ENCODE peak calls at places on chromosomes 5 and 9, in eight cellular contexts. C, A, Y, F, S, B, Q and N are unnamed samples. For H3K36me3 and H3K9me3, the result is how much of the 10 kb centered on the place peaks cover.

GRCh38 chr5:28014779-28015178 is 976.4 kb upstream of the CDH9 start:
- DNase-seq in B (no peak), C (no peak), F (no peak), S (no peak), A (peak), Y (no peak), Q (no peak), N (no peak)

GRCh38 chr5:154972476-154973080 is 31.7 kb downstream of the MRPL22 start:
- DNase-seq in C (no peak), F (no peak), B (peak), S (peak), Q (no peak), Y (no peak), A (peak), N (no peak)

GRCh38 chr5:4198461-4198860 is 602.8 kb downstream of the IRX1 start:
- DNase-seq in F (no peak), S (no peak), A (no peak), Q (no peak), C (no peak), B (no peak), Y (no peak), N (no peak)

GRCh38 chr5:153658151-153658550 is 167.7 kb downstream of the GRIA1 start:
- DNase-seq in S (no peak), C (no peak), Y (no peak), Q (no peak), A (no peak), B (no peak), F (no peak), N (no peak)

GRCh38 chr9:16540996-16541668 is 329.3 kb downstream of the BNC2 start:
- DNase-seq in B (no peak), A (no peak), C (no peak), Y (no peak), S (no peak), F (no peak), Q (no peak), N (no peak)

GRCh38 chr5:68167195-68167651 is 48.3 kb upstream of the PIK3R1 start:
- DNase-seq in A (no peak), Q (no peak), F (no peak), B (no peak), C (no peak), Y (no peak), S (no peak), N (no peak)

GRCh38 chr5:179699640-179700298 is 1.0 kb downstream of the CANX start:
- DNase-seq in F (peak), A (peak), Q (no peak), Y (peak), B (no peak), S (peak), C (no peak), N (no peak)

GRCh38 chr5:164504141-164504772 is 998.8 kb downstream of the MAT2B start:
- DNase-seq in C (no peak), S (peak), Y (no peak), F (peak), A (peak), Q (no peak), B (no peak), N (no peak)

GRCh38 chr5:131328536-131329186 is 64.8 kb downstream of the CDC42SE2 start:
- DNase-seq in A (no peak), Q (no peak), F (no peak), S (no peak), B (no peak), Y (no peak), C (no peak), N (no peak)

GRCh38 chr9:132046456-132046855 is 33.2 kb downstream of the MED27 start:
- DNase-seq in C (no peak), B (no peak), Q (no peak), F (no peak), S (no peak), A (no peak), Y (no peak), N (no peak)

GRCh38 chr9:132833451-132834130 is 44.5 kb downstream of the AK8 start:
- DNase-seq in S (no peak), A (no peak), B (no peak), Y (peak), Q (no peak), F (no peak), C (peak), N (no peak)

GRCh38 chr5:154783774-154784460 is 28.7 kb downstream of the LARP1 start:
- DNase-seq in B (peak), S (no peak), Q (no peak), C (no peak), Y (no peak), F (no peak), A (no peak), N (no peak)

GRCh38 chr9:37944266-37944650 is 40.3 kb upstream of the SLC25A51 start:
- DNase-seq in Q (no peak), Y (no peak), B (no peak), S (no peak), C (no peak), A (no peak), F (no peak), N (no peak)

GRCh38 chr5:35785601-35786085 is 71.0 kb upstream of the IL7R start:
- DNase-seq in C (no peak), Y (no peak), S (no peak), F (no peak), A (no peak), B (no peak), Q (peak), N (no peak)

GRCh38 chr9:33734911-33735310 is 60.5 kb upstream of the PRSS3 start:
- DNase-seq in Q (no peak), F (peak), A (no peak), B (no peak), S (no peak), Y (no peak), C (no peak), N (no peak)

GRCh38 chr5:112419050-112419595 is at the start of gene EPB41L4A:
- DNase-seq in C (peak), S (no peak), Y (peak), A (no peak), Q (no peak), B (peak), F (peak), N (no peak)

GRCh38 chr9:6187272-6187671 is 28.3 kb upstream of the IL33 start:
- DNase-seq in A (no peak), C (no peak), B (no peak), S (no peak), F (no peak), Y (no peak), Q (no peak), N (no peak)

GRCh38 chr5:55308254-55308836 is 556 bp downstream of the MTREX start:
- DNase-seq in B (no peak), S (no peak), F (peak), A (peak), Q (no peak), Y (no peak), C (no peak), N (no peak)

GRCh38 chr5:90099099-90099498 is 310.5 kb downstream of the CETN3 start:
- DNase-seq in S (no peak), Y (no peak), C (no peak), Q (no peak), B (no peak), F (no peak), A (no peak), N (no peak)

GRCh38 chr9:128099932-128100491 is 27.5 kb downstream of the PTGES2 start:
- DNase-seq in Y (no peak), C (no peak), A (no peak), S (no peak), F (no peak), B (peak), Q (no peak), N (no peak)

GRCh38 chr9:4497855-4498254 is 7.6 kb downstream of the SLC1A1 start:
- DNase-seq in Q (no peak), C (no peak), Y (no peak), S (no peak), B (no peak), F (no peak), A (no peak), N (no peak)

GRCh38 chr5:132253452-132254320 is 3.8 kb upstream of the PDLIM4 start:
- DNase-seq in F (peak), Q (no peak), A (no peak), B (no peak), C (no peak), Y (peak), S (no peak), N (no peak)

GRCh38 chr5:112142769-112143270 is 276.3 kb downstream of the EPB41L4A start:
- DNase-seq in S (no peak), Q (peak), Y (peak), C (no peak), B (peak), A (no peak), F (no peak), N (no peak)

GRCh38 chr9:136501686-136502085 is 18.8 kb upstream of the SEC16A start:
- DNase-seq in Y (no peak), Q (no peak), B (no peak), C (no peak), A (no peak), F (no peak), S (no peak), N (no peak)

GRCh38 chr9:126058631-126059030 is 268.0 kb upstream of the MVB12B start:
- DNase-seq in B (no peak), F (no peak), C (no peak), Y (peak), S (no peak), A (no peak), Q (peak), N (no peak)

GRCh38 chr5:139699352-139699751 is 51.2 kb downstream of the CXXC5 start:
- DNase-seq in B (no peak), Y (no peak), S (no peak), Q (no peak), C (no peak), A (no peak), F (no peak), N (peak)

GRCh38 chr5:98780390-98780789 is 6.9 kb downstream of the RGMB start:
- DNase-seq in C (no peak), A (no peak), F (no peak), Y (no peak), B (no peak), S (no peak), Q (no peak), N (no peak)

GRCh38 chr5:143110591-143110990 is 292.9 kb downstream of the NR3C1 start:
- DNase-seq in Y (no peak), S (no peak), F (no peak), Q (no peak), B (no peak), A (no peak), C (no peak), N (no peak)

GRCh38 chr5:159511570-159511969 is 181.3 kb upstream of the IL12B start:
- DNase-seq in F (no peak), B (no peak), Q (no peak), S (no peak), C (no peak), A (no peak), Y (no peak), N (no peak)

GRCh38 chr9:34123682-34124081 is 2.8 kb downstream of the DCAF12 start:
- DNase-seq in S (peak), B (peak), C (no peak), Y (no peak), A (peak), Q (peak), F (peak), N (peak)

GRCh38 chr9:69237702-69238295 is 63.7 kb downstream of the TJP2 start:
- DNase-seq in C (no peak), Q (no peak), S (no peak), A (no peak), B (no peak), Y (no peak), F (no peak), N (no peak)

GRCh38 chr9:131545003-131545785 is at the start of gene PRRT1B:
- DNase-seq in B (no peak), F (peak), Q (peak), C (peak), Y (peak), A (no peak), S (no peak), N (no peak)

DNA sequence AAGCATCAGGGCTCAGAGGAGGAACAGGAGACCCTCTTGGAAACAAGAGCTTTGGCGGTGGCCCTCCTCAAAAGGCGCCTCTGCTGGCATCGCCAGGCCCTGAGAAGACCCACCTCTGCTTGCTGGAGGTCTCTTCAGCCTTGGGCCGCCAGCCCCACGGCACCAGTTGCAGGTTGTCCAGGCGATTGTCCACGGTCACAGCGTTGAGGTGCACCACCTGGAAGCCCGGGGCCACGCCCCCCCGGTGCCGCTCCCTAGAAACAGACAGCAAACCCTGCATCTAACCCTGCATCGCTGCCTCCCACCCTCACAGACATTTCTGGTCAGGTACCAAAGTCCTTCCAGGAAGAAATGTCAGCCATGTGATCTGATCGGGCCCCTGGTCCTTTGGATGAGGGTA is 3.5 kb downstream of the ZMYND19 start:
- DNase-seq in A (no peak), S (no peak), B (no peak), Y (no peak), Q (no peak), C (no peak), F (no peak), N (no peak)
- H3K36me3 ChIP-seq in A (half or more), S (under half), B (under half), Y (under half), Q (under half), C (under half), F (under half), N (under half)

GRCh38 chr9:77019810-77020437 is 469 bp downstream of the FOXB2 start:
- DNase-seq in C (no peak), A (no peak), F (no peak), Y (no peak), S (no peak), Q (no peak), B (no peak), N (no peak)
- H3K9me3 ChIP-seq in C (under half), A (under half), F (under half), Y (under half), S (under half), Q (under half), B (under half), N (under half)

GRCh38 chr9:13688223-13688989 is 408.9 kb upstream of the MPDZ start:
- DNase-seq in F (no peak), S (no peak), A (no peak), C (no peak), Q (no peak), B (no peak), Y (no peak), N (no peak)

GRCh38 chr9:13689925-13690324 is 410.4 kb upstream of the MPDZ start:
- DNase-seq in C (no peak), A (no peak), Q (no peak), F (no peak), B (no peak), Y (no peak), S (no peak), N (no peak)

GRCh38 chr9:13688990-13689600 is 409.6 kb upstream of the MPDZ start:
- DNase-seq in F (no peak), B (no peak), A (no peak), S (no peak), Q (no peak), C (no peak), Y (no peak), N (no peak)

DNA sequence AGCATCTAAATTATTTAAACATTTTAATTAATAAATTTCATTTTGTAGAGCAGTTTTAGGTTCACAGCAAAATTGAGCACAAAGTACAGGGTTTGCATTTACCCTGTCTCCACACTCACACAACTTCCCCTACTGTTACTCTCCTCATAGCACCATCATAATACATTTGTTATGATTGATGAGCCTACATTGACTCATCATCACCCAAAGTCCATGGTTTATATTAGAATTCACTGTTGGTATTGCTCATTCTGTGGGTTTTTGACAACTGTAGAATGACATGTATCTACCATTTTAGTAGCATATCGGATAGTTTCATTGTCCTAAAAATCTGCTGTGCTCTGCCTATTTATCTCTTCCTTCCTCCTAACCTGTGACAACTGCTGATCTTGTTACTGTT is 411.1 kb upstream of the MPDZ start:
- DNase-seq in Q (no peak), S (no peak), B (no peak), C (no peak), F (no peak), A (no peak), Y (no peak), N (no peak)
- H3K27ac ChIP-seq in Q (no peak), S (no peak), B (no peak), C (no peak), F (no peak), A (no peak), Y (no peak), N (no peak)

GRCh38 chr5:58019614-58020013 is 440.3 kb downstream of the PLK2 start:
- DNase-seq in C (no peak), F (peak), B (peak), Y (peak), Q (peak), A (no peak), S (peak), N (no peak)

GRCh38 chr5:58021476-58021875 is 438.4 kb downstream of the PLK2 start:
- DNase-seq in F (no peak), B (no peak), Y (no peak), C (no peak), Q (no peak), S (no peak), A (no peak), N (no peak)

GRCh38 chr5:58024151-58024550 is 435.7 kb downstream of the PLK2 start:
- DNase-seq in Q (no peak), C (no peak), A (no peak), Y (no peak), S (no peak), F (no peak), B (no peak), N (no peak)

GRCh38 chr5:58025825-58026224 is 434.1 kb downstream of the PLK2 start:
- DNase-seq in A (no peak), S (no peak), F (no peak), C (no peak), Q (no peak), B (no peak), Y (no peak), N (no peak)

GRCh38 chr5:58022055-58022454 is 437.8 kb downstream of the PLK2 start:
- DNase-seq in S (peak), F (no peak), C (no peak), Y (no peak), Q (no peak), B (no peak), A (no peak), N (no peak)
- H3K36me3 ChIP-seq in S (under half), F (under half), C (under half), Y (under half), Q (under half), B (under half), A (under half), N (under half)

GRCh38 chr9:119094086-119094485 is 275.1 kb downstream of the BRINP1 start:
- DNase-seq in S (no peak), C (no peak), A (no peak), Q (no peak), Y (no peak), F (no peak), B (no peak), N (no peak)
- H3K9me3 ChIP-seq in S (under half), C (under half), A (under half), Q (under half), Y (under half), F (under half), B (under half), N (under half)

GRCh38 chr9:124272118-124272517 is 14.4 kb downstream of the NEK6 start:
- DNase-seq in S (no peak), C (no peak), Q (no peak), F (no peak), A (no peak), B (no peak), Y (no peak), N (no peak)
- H3K27ac ChIP-seq in S (peak), C (no peak), Q (no peak), F (peak), A (no peak), B (no peak), Y (peak), N (no peak)